ENCODE peak calls at places on chromosomes 13 and 19, in seven cellular contexts. One of them, this sample, is unnamed.

GRCh38 chr19:55670280-55671053 is 4.6 kb upstream of the EPN1 start:
- DNase-seq in Peyer's patch: no peak
- DNase-seq in sigmoid colon: peak; percentile 85
- DNase-seq in heart left ventricle: peak; percentile 61
- DNase-seq in GM12891: no peak
- DNase-seq in prostate gland: no peak
- DNase-seq in H54: peak; percentile 98
- DNase-seq in this sample: no peak

GRCh38 chr13:111519490-111520170 is 199.2 kb downstream of the TEX29 start:
- DNase-seq in Peyer's patch: no peak
- DNase-seq in sigmoid colon: no peak
- DNase-seq in heart left ventricle: no peak
- DNase-seq in GM12891: no peak
- DNase-seq in prostate gland: no peak
- DNase-seq in H54: no peak
- DNase-seq in this sample: no peak

GRCh38 chr13:80096383-80096782 is 244.5 kb downstream of the SPRY2 start:
- DNase-seq in Peyer's patch: no peak
- DNase-seq in sigmoid colon: no peak
- DNase-seq in heart left ventricle: no peak
- DNase-seq in GM12891: no peak
- DNase-seq in prostate gland: no peak
- DNase-seq in H54: no peak
- DNase-seq in this sample: no peak

GRCh38 chr13:107790360-107790759 is 425.0 kb downstream of the LIG4 start:
- DNase-seq in Peyer's patch: no peak
- DNase-seq in sigmoid colon: no peak
- DNase-seq in heart left ventricle: no peak
- DNase-seq in GM12891: no peak
- DNase-seq in prostate gland: no peak
- DNase-seq in H54: no peak
- DNase-seq in this sample: no peak

GRCh38 chr13:60351326-60351725 is 45.7 kb upstream of the TDRD3 start:
- DNase-seq in Peyer's patch: no peak
- DNase-seq in sigmoid colon: no peak
- DNase-seq in heart left ventricle: no peak
- DNase-seq in GM12891: no peak
- DNase-seq in prostate gland: no peak
- DNase-seq in H54: no peak
- DNase-seq in this sample: no peak

GRCh38 chr13:65926750-65927171 is 1303.4 kb downstream of the PCDH9 start:
- DNase-seq in Peyer's patch: no peak
- DNase-seq in sigmoid colon: no peak
- DNase-seq in heart left ventricle: no peak
- DNase-seq in GM12891: no peak
- DNase-seq in prostate gland: peak; percentile 5
- DNase-seq in H54: no peak
- DNase-seq in this sample: no peak

GRCh38 chr19:15426485-15427349 is 7.9 kb upstream of the AKAP8L start:
- DNase-seq in Peyer's patch: no peak
- DNase-seq in sigmoid colon: no peak
- DNase-seq in heart left ventricle: no peak
- DNase-seq in GM12891: no peak
- DNase-seq in prostate gland: no peak
- DNase-seq in H54: no peak
- DNase-seq in this sample: no peak

GRCh38 chr13:112622375-112622774 is 34.4 kb upstream of the TUBGCP3 start:
- DNase-seq in Peyer's patch: no peak
- DNase-seq in sigmoid colon: no peak
- DNase-seq in heart left ventricle: no peak
- DNase-seq in GM12891: no peak
- DNase-seq in prostate gland: no peak
- DNase-seq in H54: no peak
- DNase-seq in this sample: no peak

GRCh38 chr13:90918551-90918950 is 428.9 kb upstream of the MIR17HG start:
- DNase-seq in Peyer's patch: no peak
- DNase-seq in sigmoid colon: no peak
- DNase-seq in heart left ventricle: no peak
- DNase-seq in GM12891: no peak
- DNase-seq in prostate gland: no peak
- DNase-seq in H54: no peak
- DNase-seq in this sample: no peak

GRCh38 chr13:23642110-23642509 is 71.9 kb downstream of the TNFRSF19 start:
- DNase-seq in Peyer's patch: no peak
- DNase-seq in sigmoid colon: no peak
- DNase-seq in heart left ventricle: no peak
- DNase-seq in GM12891: no peak
- DNase-seq in prostate gland: no peak
- DNase-seq in H54: no peak
- DNase-seq in this sample: no peak

GRCh38 chr13:89571676-89572075 is 1775.8 kb upstream of the MIR17HG start:
- DNase-seq in Peyer's patch: no peak
- DNase-seq in sigmoid colon: no peak
- DNase-seq in heart left ventricle: no peak
- DNase-seq in GM12891: no peak
- DNase-seq in prostate gland: no peak
- DNase-seq in H54: no peak
- DNase-seq in this sample: no peak

GRCh38 chr19:32570081-32570785 is 10.8 kb upstream of the PDCD5 start:
- DNase-seq in Peyer's patch: peak; percentile 58
- DNase-seq in sigmoid colon: peak; percentile 69
- DNase-seq in heart left ventricle: peak; percentile 26
- DNase-seq in GM12891: peak; percentile 39
- DNase-seq in prostate gland: peak; percentile 51
- DNase-seq in H54: peak; percentile 61
- DNase-seq in this sample: no peak

GRCh38 chr13:19794552-19795143 is 11.9 kb upstream of the PSPC1 start:
- DNase-seq in Peyer's patch: no peak
- DNase-seq in sigmoid colon: no peak
- DNase-seq in heart left ventricle: no peak
- DNase-seq in GM12891: no peak
- DNase-seq in prostate gland: peak; percentile 12
- DNase-seq in H54: no peak
- DNase-seq in this sample: no peak

GRCh38 chr13:106709509-106709908 is 141.6 kb upstream of the ARGLU1 start:
- DNase-seq in Peyer's patch: no peak
- DNase-seq in sigmoid colon: no peak
- DNase-seq in heart left ventricle: no peak
- DNase-seq in GM12891: no peak
- DNase-seq in prostate gland: no peak
- DNase-seq in H54: no peak
- DNase-seq in this sample: no peak

GRCh38 chr13:32938907-32939306 is 77.3 kb upstream of the KL start:
- DNase-seq in Peyer's patch: no peak
- DNase-seq in sigmoid colon: no peak
- DNase-seq in heart left ventricle: no peak
- DNase-seq in GM12891: no peak
- DNase-seq in prostate gland: no peak
- DNase-seq in H54: no peak
- DNase-seq in this sample: no peak

GRCh38 chr13:113448885-113449692 is 4.2 kb downstream of the ADPRHL1 start:
- DNase-seq in Peyer's patch: peak; percentile 87
- DNase-seq in sigmoid colon: peak; percentile 61
- DNase-seq in heart left ventricle: no peak
- DNase-seq in GM12891: peak; percentile 49
- DNase-seq in prostate gland: no peak
- DNase-seq in H54: no peak
- DNase-seq in this sample: no peak

DNA sequence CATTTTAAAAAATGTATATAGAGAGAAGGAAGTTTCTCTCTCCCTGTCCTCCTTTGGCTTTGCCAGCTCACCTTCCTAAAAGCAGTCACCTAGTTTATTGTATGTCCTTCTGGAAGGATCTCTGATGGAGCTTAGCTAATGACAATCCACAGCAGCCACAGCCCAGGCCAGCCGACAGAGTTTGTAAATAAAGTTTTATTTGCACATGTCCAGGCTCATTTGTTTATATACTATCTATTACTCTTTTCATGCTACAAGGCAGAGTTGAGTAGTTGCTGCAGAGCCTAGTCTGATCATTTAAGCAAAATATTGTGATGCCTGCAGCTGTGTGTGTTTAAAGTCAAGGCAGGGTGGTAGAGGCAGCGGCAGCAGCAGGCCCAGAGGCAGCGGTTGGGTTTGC is 32.7 kb downstream of the NKPD1 start:
- DNase-seq in Peyer's patch: no peak
- DNase-seq in sigmoid colon: no peak
- DNase-seq in heart left ventricle: no peak
- DNase-seq in GM12891: no peak
- DNase-seq in prostate gland: no peak
- DNase-seq in H54: no peak
- DNase-seq in this sample: no peak
- TF ChIP-seq POLR2A in Peyer's patch: no peak
- TF ChIP-seq POLR2A in sigmoid colon: no peak
- TF ChIP-seq POLR2A in heart left ventricle: no peak
- TF ChIP-seq POLR2A in GM12891: no peak
- TF ChIP-seq POLR2A in prostate gland: no peak
- TF ChIP-seq POLR2A in H54: no peak
- TF ChIP-seq POLR2A in this sample: no peak

GRCh38 chr19:4979211-4979807 is 10.4 kb downstream of the KDM4B start:
- DNase-seq in Peyer's patch: no peak
- DNase-seq in sigmoid colon: no peak
- DNase-seq in heart left ventricle: no peak
- DNase-seq in GM12891: no peak
- DNase-seq in prostate gland: no peak
- DNase-seq in H54: no peak
- DNase-seq in this sample: no peak

GRCh38 chr19:4974855-4975469 is 6.0 kb downstream of the KDM4B start:
- DNase-seq in Peyer's patch: no peak
- DNase-seq in sigmoid colon: no peak
- DNase-seq in heart left ventricle: no peak
- DNase-seq in GM12891: no peak
- DNase-seq in prostate gland: no peak
- DNase-seq in H54: no peak
- DNase-seq in this sample: no peak

GRCh38 chr19:4980087-4980486 is 11.2 kb downstream of the KDM4B start:
- DNase-seq in Peyer's patch: no peak
- DNase-seq in sigmoid colon: no peak
- DNase-seq in heart left ventricle: no peak
- DNase-seq in GM12891: no peak
- DNase-seq in prostate gland: no peak
- DNase-seq in H54: no peak
- DNase-seq in this sample: no peak

GRCh38 chr19:4977299-4978174 is 8.6 kb downstream of the KDM4B start:
- DNase-seq in Peyer's patch: no peak
- DNase-seq in sigmoid colon: peak; percentile 91
- DNase-seq in heart left ventricle: no peak
- DNase-seq in GM12891: no peak
- DNase-seq in prostate gland: no peak
- DNase-seq in H54: peak; percentile 59
- DNase-seq in this sample: no peak

DNA sequence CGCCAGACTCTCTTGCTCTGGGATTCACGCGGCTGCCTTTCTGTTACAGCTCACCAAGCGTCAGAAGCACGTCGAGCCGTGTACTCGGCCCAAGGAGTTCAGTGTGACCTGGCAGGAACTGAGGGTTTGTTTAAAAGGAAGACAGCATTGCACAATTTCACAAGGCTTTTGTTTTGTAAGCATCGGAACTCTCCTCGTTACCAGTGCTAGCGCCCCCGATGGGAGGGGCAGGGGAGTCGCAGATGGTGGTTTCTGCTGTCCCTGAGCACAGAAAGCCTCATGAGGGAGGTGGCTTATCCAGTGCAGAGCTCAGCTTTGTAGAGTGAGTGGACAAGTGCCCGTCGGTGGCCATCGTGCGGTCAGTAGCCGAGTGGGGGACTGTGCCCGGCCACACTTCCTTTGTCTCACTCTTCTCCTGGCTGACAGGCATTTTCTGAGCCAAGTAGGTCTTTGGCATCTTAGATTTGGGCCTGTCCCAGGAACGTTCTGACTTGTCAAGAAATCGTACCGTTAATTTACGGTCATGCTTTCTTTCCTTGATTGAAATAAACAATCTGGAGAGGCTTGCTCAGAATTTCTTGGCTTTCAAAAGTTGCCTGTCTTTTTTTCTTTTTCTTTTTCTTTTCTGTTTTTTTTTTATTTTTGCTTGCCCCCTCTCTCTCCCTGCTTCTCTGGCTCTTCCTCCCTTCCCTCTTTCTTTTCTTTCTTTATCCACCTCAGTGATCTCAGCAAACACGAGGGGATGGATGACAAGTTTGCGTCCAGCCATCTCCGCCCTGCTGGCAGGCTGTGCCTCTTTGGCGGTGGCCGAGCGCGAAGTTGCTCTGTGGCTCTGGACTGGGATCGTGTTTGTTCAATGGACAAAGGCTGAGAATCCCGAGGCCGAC is 7.7 kb downstream of the KDM4B start:
- DNase-seq in Peyer's patch: no peak
- DNase-seq in sigmoid colon: peak; percentile 98
- DNase-seq in heart left ventricle: peak; percentile 59
- DNase-seq in GM12891: no peak
- DNase-seq in prostate gland: peak; percentile 95
- DNase-seq in H54: no peak
- DNase-seq in this sample: peak; percentile 88
- TF ChIP-seq POLR2A in Peyer's patch: peak; percentile 27
- TF ChIP-seq POLR2A in sigmoid colon: no peak
- TF ChIP-seq POLR2A in heart left ventricle: peak; percentile 25
- TF ChIP-seq POLR2A in GM12891: no peak
- TF ChIP-seq POLR2A in prostate gland: no peak
- TF ChIP-seq POLR2A in H54: no peak
- TF ChIP-seq POLR2A in this sample: no peak

GRCh38 chr13:99014391-99014988 is 36.6 kb upstream of the DOCK9 start:
- DNase-seq in Peyer's patch: no peak
- DNase-seq in sigmoid colon: no peak
- DNase-seq in heart left ventricle: no peak
- DNase-seq in GM12891: no peak
- DNase-seq in prostate gland: no peak
- DNase-seq in H54: no peak
- DNase-seq in this sample: no peak
- TF ChIP-seq POLR2A in Peyer's patch: no peak
- TF ChIP-seq POLR2A in sigmoid colon: no peak
- TF ChIP-seq POLR2A in heart left ventricle: no peak
- TF ChIP-seq POLR2A in GM12891: no peak
- TF ChIP-seq POLR2A in prostate gland: no peak
- TF ChIP-seq POLR2A in H54: no peak
- TF ChIP-seq POLR2A in this sample: no peak

DNA sequence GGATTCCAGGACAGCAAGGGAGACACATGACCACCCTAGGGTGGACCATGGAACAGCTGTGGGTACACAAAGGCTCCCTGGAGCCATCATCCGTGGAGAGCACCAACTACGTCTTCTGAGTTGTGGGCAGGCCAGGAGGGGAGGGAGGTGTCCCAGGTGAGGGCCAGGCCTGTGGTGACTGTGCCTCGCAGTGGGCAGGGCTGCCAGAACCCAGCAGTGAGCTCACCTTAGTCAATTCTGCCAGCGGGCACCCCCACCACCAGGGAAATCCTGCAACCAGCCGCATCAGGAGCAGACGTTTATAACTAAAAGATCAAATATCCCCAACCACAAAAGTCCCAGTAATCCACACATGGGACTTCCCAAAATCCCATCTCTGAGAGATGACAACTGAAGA is 19.6 kb downstream of the ELL start:
- DNase-seq in Peyer's patch: no peak
- DNase-seq in sigmoid colon: no peak
- DNase-seq in heart left ventricle: no peak
- DNase-seq in GM12891: no peak
- DNase-seq in prostate gland: no peak
- DNase-seq in H54: no peak
- DNase-seq in this sample: no peak
- TF ChIP-seq POLR2A in Peyer's patch: no peak
- TF ChIP-seq POLR2A in sigmoid colon: no peak
- TF ChIP-seq POLR2A in heart left ventricle: no peak
- TF ChIP-seq POLR2A in GM12891: no peak
- TF ChIP-seq POLR2A in prostate gland: no peak
- TF ChIP-seq POLR2A in H54: no peak
- TF ChIP-seq POLR2A in this sample: no peak

This sample was measured in lower leg skin.